ENCODE peak calls at places on chromosomes 2 and 18, in five cellular contexts. I, M, Z, G and R are unnamed samples.

GRCh38 chr2:26459991-26460612 is 17.8 kb downstream of the OTOF start:
- DNase-seq in Z (peak), M (no peak), I (no peak), G (peak), R (no peak)

GRCh38 chr2:127410871-127411396 is 7.3 kb upstream of the PROC start:
- DNase-seq in I (no peak), M (peak), G (no peak), Z (no peak), R (no peak)

GRCh38 chr2:18777250-18777812 is 188.0 kb upstream of the NT5C1B start:
- DNase-seq in I (no peak), G (no peak), M (peak), Z (no peak), R (peak)

GRCh38 chr2:85165291-85165690 is 32.1 kb downstream of the TCF7L1 start:
- DNase-seq in G (no peak), I (no peak), Z (no peak), M (no peak), R (no peak)

GRCh38 chr2:220104871-220105351 is 477.5 kb downstream of the SLC4A3 start:
- DNase-seq in G (no peak), Z (no peak), I (no peak), M (peak), R (no peak)

GRCh38 chr2:111912547-111912946 is 14.1 kb downstream of the MERTK start:
- DNase-seq in G (no peak), Z (no peak), M (no peak), I (peak), R (no peak)

GRCh38 chr18:68024716-68025115 is 508.2 kb upstream of the DSEL start:
- DNase-seq in Z (no peak), G (no peak), I (no peak), M (no peak), R (no peak)

GRCh38 chr2:71669628-71670429 is 216.5 kb downstream of the DYSF start:
- DNase-seq in G (no peak), I (no peak), M (no peak), Z (peak), R (no peak)

GRCh38 chr18:58842978-58843661 is 21.6 kb upstream of the ZNF532 start:
- DNase-seq in Z (no peak), M (no peak), G (no peak), I (peak), R (peak)

GRCh38 chr2:111905990-111906735 is 7.8 kb downstream of the MERTK start:
- DNase-seq in G (no peak), M (peak), I (no peak), Z (no peak), R (no peak)

GRCh38 chr18:60060578-60060977 is 160.8 kb downstream of the PMAIP1 start:
- DNase-seq in G (no peak), Z (no peak), M (no peak), I (no peak), R (no peak)

GRCh38 chr2:43212931-43213330 is 13.5 kb downstream of the ZFP36L2 start:
- DNase-seq in G (no peak), I (no peak), M (no peak), Z (no peak), R (no peak)

GRCh38 chr2:239816571-239816970 is 208.6 kb downstream of the NDUFA10 start:
- DNase-seq in G (no peak), M (no peak), Z (peak), I (no peak), R (no peak)

GRCh38 chr18:44048846-44049245 is 631.8 kb upstream of the SETBP1 start:
- DNase-seq in M (no peak), I (no peak), Z (no peak), G (no peak), R (no peak)

GRCh38 chr2:65393743-65394422 is 38.5 kb downstream of the SPRED2 start:
- DNase-seq in I (no peak), G (no peak), M (no peak), Z (no peak), R (no peak)

GRCh38 chr2:36035137-36035536 is 320.4 kb upstream of the CRIM1 start:
- DNase-seq in Z (no peak), M (no peak), I (no peak), G (no peak), R (no peak)

GRCh38 chr2:71857632-71858031 is 290.0 kb downstream of the CYP26B1 start:
- DNase-seq in I (no peak), M (no peak), Z (no peak), G (no peak), R (no peak)

GRCh38 chr18:69599377-69599776 is 198.7 kb downstream of the DOK6 start:
- DNase-seq in Z (no peak), M (no peak), G (no peak), I (no peak), R (no peak)

GRCh38 chr18:56522826-56523225 is 115.6 kb downstream of the TXNL1 start:
- DNase-seq in Z (no peak), M (no peak), I (no peak), G (no peak), R (no peak)

GRCh38 chr2:215299337-215299859 is 12.5 kb upstream of the ATIC start:
- DNase-seq in Z (no peak), I (no peak), M (peak), G (no peak), R (no peak)

GRCh38 chr2:11359865-11360264 is 15.4 kb upstream of the ROCK2 start:
- DNase-seq in M (no peak), Z (no peak), I (no peak), G (no peak), R (no peak)

GRCh38 chr2:173090291-173090877 is 14.7 kb downstream of the MAP3K20 start:
- DNase-seq in I (no peak), M (peak), Z (peak), G (no peak), R (no peak)

GRCh38 chr2:55751966-55752365 is 58.3 kb upstream of the PNPT1 start:
- DNase-seq in M (no peak), I (no peak), G (no peak), Z (no peak), R (no peak)

GRCh38 chr2:240670402-240670801 is 12.3 kb downstream of the AQP12B start:
- DNase-seq in G (no peak), I (no peak), M (no peak), Z (no peak), R (no peak)

GRCh38 chr2:129502781-129503180 is 476.7 kb upstream of the RAB6C start:
- DNase-seq in Z (no peak), M (no peak), G (no peak), I (no peak), R (no peak)

GRCh38 chr2:166127217-166128155 is at the start of gene SCN1A:
- DNase-seq in M (peak), Z (no peak), I (no peak), G (no peak), R (peak)

GRCh38 chr2:47309472-47309951 is 93.4 kb upstream of the MSH2 start:
- DNase-seq in I (no peak), G (no peak), M (no peak), Z (no peak), R (no peak)

GRCh38 chr2:28359222-28360065 is 33.2 kb upstream of the FOSL2 start:
- DNase-seq in M (peak), I (no peak), G (no peak), Z (no peak), R (no peak)

GRCh38 chr2:43355399-43355798 is 129.0 kb upstream of the ZFP36L2 start:
- DNase-seq in Z (no peak), I (no peak), G (no peak), M (no peak), R (no peak)

GRCh38 chr18:58221060-58221725 is 177.2 kb downstream of the NEDD4L start:
- DNase-seq in Z (peak), M (peak), I (peak), G (peak), R (no peak)

GRCh38 chr2:67289921-67290371 is 107.2 kb upstream of the ETAA1 start:
- DNase-seq in Z (no peak), I (no peak), G (no peak), M (peak), R (no peak)

GRCh38 chr18:44954256-44954655 is 273.6 kb downstream of the SETBP1 start:
- DNase-seq in Z (no peak), I (no peak), G (no peak), M (no peak), R (no peak)

GRCh38 chr2:148814853-148815419 is 60.1 kb upstream of the KIF5C start:
- DNase-seq in Z (no peak), M (no peak), G (peak), I (no peak), R (no peak)
- H3K27ac ChIP-seq in Z (no peak), M (no peak), G (no peak), I (no peak), R (no peak)

GRCh38 chr18:13428319-13428718 is 209.8 kb downstream of the LDLRAD4 start:
- DNase-seq in M (no peak), Z (no peak), I (no peak), G (no peak), R (no peak)

GRCh38 chr18:13429016-13429415 is 210.5 kb downstream of the LDLRAD4 start:
- DNase-seq in M (no peak), I (no peak), G (no peak), Z (no peak), R (no peak)

GRCh38 chr18:13429884-13430510 is 211.4 kb downstream of the LDLRAD4 start:
- DNase-seq in I (no peak), Z (no peak), M (no peak), G (no peak), R (no peak)

GRCh38 chr18:13425357-13426095 is 207.0 kb downstream of the LDLRAD4 start:
- DNase-seq in G (no peak), I (no peak), M (no peak), Z (peak), R (no peak)

GRCh38 chr18:13427354-13427753 is 208.8 kb downstream of the LDLRAD4 start:
- DNase-seq in G (no peak), I (no peak), Z (no peak), M (no peak), R (no peak)
- H2BK12ac ChIP-seq in G (no peak), I (no peak), Z (no peak), M (no peak), R (no peak)

DNA sequence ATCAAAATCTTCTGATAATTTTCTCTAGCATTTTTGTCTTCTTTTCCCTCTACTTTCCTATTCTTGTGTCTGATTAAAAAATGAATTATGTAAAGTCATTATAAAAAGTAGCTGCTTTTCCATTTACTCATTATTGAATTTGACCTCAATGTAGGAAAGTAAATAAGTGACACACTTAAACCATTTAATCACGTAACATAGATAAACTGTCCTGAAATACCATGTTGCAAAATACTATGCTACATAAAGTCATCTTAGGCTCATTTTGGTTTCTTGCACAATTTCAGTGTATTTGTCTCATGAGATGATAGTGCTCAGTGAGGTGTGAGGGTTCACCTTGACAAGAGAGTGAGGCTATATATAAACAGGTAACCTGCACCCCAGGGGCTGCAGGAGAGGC is 502.6 kb downstream of the RNF144A start:
- DNase-seq in Z (no peak), G (no peak), M (no peak), I (no peak), R (no peak)
- H3K27ac ChIP-seq in Z (no peak), G (no peak), M (no peak), I (no peak), R (no peak)

DNA sequence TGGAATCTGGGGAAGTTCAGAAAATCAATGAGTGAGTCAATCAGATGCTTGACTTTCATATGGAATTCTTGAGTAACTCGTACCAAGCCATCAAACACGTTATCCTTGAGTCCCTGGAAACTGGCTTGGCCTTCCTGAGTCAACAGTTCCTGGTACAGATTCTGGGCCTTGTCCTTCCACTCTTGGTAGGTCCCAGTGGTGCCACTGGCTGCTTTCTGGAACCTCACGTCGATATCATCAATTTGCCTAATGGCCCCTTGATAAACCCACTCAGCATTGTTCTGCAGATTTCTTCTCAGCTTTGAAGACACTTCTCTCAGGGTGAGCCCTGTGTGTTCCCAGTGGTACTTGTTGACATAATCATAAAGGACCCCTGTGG is 41.1 kb downstream of the APOB start:
- DNase-seq in I (no peak), M (no peak), G (no peak), Z (no peak), R (no peak)
- H2BK12ac ChIP-seq in I (no peak), M (no peak), G (no peak), Z (no peak), R (no peak)

GRCh38 chr2:175153-175786 is 88.6 kb downstream of the SH3YL1 start:
- DNase-seq in G (no peak), M (peak), Z (no peak), I (no peak), R (no peak)
- H3K27ac ChIP-seq in G (no peak), M (no peak), Z (no peak), I (peak), R (no peak)

DNA sequence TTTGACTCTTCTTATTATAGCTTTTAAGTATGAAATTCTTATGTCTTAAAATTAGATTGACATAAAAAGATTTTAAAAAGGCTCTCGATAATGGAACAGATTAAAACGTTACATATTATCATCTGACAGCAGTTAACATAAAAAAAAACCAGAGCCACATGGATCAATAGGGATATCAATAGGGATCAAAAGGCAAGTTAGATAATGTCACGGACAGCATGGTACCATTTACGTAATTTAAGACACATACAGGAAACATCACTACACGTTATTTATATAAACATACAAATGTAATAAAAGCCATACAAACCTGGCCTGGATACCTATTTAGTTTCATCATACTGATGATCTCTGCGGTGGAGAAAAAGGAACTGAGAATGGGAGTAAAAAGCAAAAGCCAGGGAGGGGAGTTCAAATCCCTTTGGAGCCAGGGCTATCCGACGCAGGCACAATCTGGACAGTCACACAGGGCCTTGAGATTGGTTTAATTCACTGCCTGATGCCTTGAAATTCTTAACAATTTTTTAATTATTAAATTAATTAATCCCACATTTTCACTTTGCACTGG is 227.2 kb downstream of the AFF3 start:
- DNase-seq in Z (no peak), M (no peak), I (no peak), G (no peak), R (no peak)
- H2BK12ac ChIP-seq in Z (no peak), M (no peak), I (no peak), G (no peak), R (no peak)

DNA sequence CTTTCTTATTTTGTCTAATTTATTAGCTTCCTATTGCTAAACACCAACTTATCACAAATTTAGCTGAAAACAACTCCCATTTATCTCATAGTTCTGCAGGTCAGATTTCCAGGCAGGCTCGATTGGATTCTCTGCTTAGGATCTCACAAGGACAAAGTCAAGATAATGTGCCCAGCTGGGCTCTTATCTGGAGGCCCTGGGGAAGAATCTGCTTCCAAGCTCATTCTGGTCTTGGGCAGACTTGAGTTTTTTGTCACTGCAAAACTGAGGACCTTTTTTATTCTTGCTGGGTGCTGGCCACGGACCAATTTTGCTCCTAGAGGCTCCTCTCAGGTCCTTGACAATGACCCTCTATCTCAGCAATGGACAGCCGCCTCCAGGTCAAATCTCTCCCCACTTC is 215.5 kb downstream of the TRIB2 start:
- DNase-seq in G (no peak), Z (no peak), M (peak), I (no peak), R (no peak)
- H3K27ac ChIP-seq in G (no peak), Z (no peak), M (no peak), I (no peak), R (no peak)

DNA sequence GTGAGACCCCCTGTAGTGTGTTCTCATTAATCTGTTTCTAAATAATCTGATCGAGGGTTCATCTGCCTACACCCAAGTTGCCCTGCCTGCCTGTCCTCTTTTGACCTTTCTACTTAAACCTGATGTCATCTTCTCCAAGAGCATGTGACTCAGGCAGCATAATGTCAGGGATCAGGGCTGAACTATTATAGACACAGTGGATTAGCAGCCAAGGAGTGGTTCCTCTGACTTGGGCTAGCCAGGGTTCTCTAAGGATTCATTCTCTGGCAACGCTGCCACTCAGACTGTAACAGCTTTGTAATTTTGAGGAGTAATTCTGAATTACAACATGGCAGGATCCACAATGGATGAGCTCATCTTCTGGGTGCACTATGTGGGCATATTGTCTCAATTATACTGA is 124.0 kb downstream of the MDH1 start:
- DNase-seq in M (peak), I (no peak), G (no peak), Z (no peak), R (no peak)
- H2BK12ac ChIP-seq in M (no peak), I (no peak), G (no peak), Z (no peak), R (no peak)

GRCh38 chr2:164981217-164981990 is 26.1 kb upstream of the SLC38A11 start:
- DNase-seq in M (peak), I (no peak), G (no peak), Z (no peak), R (no peak)
- H3K27ac ChIP-seq in M (peak), I (no peak), G (no peak), Z (no peak), R (no peak)